ENCODE peak calls at places on chromosomes 1 and 21, in six cellular contexts. R, A, G, S, J and K are unnamed samples.

GRCh38 chr1:6141601-6142000 is 38.5 kb downstream of the CHD5 start:
- DNase-seq in G (no peak), R (peak; percentile 43), J (peak; percentile 39), A (peak; percentile 18), S (no peak), K (no peak)

GRCh38 chr1:8727809-8728213 is 89.6 kb downstream of the RERE start:
- DNase-seq in G (peak; percentile 70), S (no peak), R (peak; percentile 38), J (no peak), A (no peak), K (peak; percentile 13)

GRCh38 chr21:26804895-26805609 is 40.2 kb downstream of the ADAMTS1 start:
- DNase-seq in G (no peak), J (no peak), R (no peak), A (no peak), S (no peak), K (peak; percentile 39)

GRCh38 chr1:6646499-6647148 is 22.0 kb downstream of the THAP3 start:
- DNase-seq in G (peak; percentile 66), J (peak; percentile 65), R (peak; percentile 64), S (peak; percentile 19), A (peak; percentile 68), K (peak; percentile 74)

GRCh38 chr1:171742577-171742922 is 685 bp upstream of the VAMP4 start:
- DNase-seq in S (no peak), J (no peak), R (peak; percentile 65), A (peak; percentile 85), G (peak; percentile 63), K (peak; percentile 81)

GRCh38 chr1:8687053-8687452 is 130.4 kb downstream of the RERE start:
- DNase-seq in A (no peak), J (no peak), S (no peak), R (no peak), G (no peak), K (peak; percentile 50)

GRCh38 chr1:228416217-228416971 is at the start of gene TRIM17:
- DNase-seq in J (no peak), S (no peak), A (no peak), G (peak; percentile 90), R (peak; percentile 91), K (peak; percentile 37)

GRCh38 chr1:245501635-245502034 is 346.9 kb downstream of the KIF26B start:
- DNase-seq in G (no peak), J (no peak), R (no peak), A (no peak), S (no peak), K (no peak)

GRCh38 chr1:25126568-25126967 is 105.7 kb downstream of the SYF2 start:
- DNase-seq in J (no peak), S (no peak), R (no peak), G (no peak), A (no peak), K (peak; percentile 19)

DNA sequence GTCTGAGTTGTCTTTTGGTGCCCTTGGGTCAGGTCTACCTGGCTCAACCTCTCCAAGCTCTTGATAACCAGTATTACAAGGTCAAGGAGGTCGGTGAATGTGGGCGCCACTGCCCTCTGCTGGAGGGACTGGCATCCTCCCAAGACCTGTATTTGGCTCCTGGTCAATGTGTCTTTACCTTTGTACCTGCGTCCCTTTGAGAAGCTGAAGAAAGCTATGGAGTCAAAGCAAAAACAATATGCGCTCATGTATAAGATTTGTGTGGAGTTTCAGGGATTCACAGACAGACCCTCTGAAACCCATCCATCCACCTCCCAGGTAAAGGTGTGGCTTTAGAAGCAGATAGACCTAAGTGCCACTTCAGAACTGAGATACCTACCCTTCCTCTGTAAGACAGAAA is 61.8 kb upstream of the NBL1 start:
- DNase-seq in S (peak; percentile 60), R (peak; percentile 60), G (peak; percentile 29), J (peak; percentile 74), A (peak; percentile 60), K (peak; percentile 30)
- TF ChIP-seq EZH2phosphoT487 in S (no peak), R (no peak), G (no peak), J (no peak), A (no peak), K (no peak)

DNA sequence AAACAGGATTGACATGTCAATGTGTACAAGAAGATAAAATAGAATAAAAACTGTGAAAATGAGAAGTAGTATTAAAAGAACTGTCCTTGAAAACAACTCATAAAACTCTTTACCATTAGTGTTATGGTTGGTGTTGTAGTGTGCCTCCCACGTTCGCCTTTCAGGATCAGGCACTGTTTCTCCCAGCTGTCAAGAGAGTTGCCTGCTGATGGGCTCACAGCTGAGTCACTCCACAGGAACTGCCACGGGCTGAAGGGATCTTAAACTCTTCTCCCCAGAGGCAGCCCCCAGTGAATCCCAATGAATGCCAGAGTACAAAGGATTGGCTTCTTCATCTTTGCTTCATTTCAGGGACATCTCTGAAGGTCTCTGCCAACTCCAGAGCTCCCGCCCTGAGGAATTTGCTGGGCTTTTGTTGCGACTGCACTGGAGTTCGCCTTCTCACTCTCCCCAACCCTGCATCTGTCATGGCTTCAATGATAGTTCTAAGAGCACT is 119.6 kb downstream of the ADGRL2 start:
- DNase-seq in J (no peak), G (no peak), S (no peak), A (no peak), R (peak; percentile 80), K (peak; percentile 62)
- TF ChIP-seq EZH2phosphoT487 in J (no peak), G (no peak), S (no peak), A (no peak), R (no peak), K (no peak)

DNA sequence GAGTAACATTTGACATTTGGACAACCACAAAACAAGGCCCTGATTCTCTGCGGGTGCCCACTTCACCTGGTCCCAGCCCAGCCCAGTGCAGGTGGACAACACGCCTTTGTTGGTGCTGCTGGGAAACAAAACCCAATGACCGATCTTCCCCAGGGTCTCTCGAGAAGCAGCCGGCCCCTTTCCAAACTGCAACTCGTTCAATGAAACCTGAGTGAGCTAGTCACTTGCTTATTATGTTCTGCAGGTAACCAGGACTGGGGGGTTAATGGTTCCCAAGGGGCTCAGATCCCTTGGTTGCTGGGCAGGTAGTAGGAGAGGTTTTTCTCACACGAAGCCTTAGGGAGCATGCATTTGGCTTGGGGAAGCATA is 42.9 kb downstream of the ABCG1 start:
- DNase-seq in J (no peak), G (no peak), S (no peak), R (no peak), A (no peak), K (no peak)
- TF ChIP-seq EZH2phosphoT487 in J (no peak), G (no peak), S (no peak), R (no peak), A (no peak), K (no peak)

DNA sequence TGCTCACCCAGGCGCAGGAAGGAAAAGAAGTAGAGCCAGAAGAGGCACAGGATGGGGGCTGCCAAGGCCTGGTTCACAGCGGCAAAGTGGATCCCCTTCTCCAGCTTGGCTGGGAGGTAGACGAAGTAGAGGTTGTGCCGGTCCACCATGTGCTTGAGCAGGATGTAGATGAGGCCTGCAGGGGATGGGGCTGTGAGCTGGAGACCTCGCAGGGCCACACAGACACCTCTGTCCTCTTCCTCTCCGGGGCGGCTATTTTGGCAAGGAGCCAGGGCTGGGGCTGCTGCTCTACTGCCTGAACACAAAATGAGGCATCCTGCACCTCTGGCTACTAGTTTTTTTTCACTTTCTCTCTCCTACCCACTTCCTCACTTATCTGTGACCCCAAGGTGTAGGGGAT is 32.3 kb downstream of the TMEM63A start:
- DNase-seq in R (no peak), A (no peak), G (peak; percentile 52), S (no peak), J (peak; percentile 36), K (no peak)
- TF ChIP-seq EZH2phosphoT487 in R (no peak), A (no peak), G (no peak), S (no peak), J (no peak), K (no peak)

DNA sequence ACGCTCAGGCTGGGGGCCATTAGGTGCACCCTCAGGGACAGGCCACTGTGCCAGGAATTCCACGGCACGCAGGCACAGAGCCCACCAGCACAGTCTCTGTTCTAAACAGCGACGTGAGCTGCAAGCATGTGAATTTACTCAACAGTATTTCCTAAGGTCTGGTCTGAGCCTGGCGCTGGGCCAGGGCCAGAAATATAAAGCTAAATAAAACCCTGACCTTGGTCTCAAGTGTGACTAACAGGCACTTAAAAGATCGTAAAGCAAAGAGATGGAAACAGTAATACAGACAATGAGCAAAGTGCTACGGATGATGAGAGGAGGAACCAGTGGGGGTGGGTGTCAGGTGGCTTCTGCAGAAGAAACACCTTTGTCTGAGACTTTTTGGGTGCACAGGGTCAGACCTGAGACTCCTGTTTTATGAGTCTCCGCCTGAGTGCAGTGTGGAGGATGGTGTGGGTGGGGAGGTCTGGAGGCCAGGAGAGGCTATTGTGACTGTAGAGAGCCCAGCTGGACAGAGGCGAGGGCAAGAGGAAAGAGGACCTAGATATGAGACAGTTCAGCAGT is 53.4 kb upstream of the EDN2 start:
- DNase-seq in G (no peak), R (no peak), S (no peak), A (peak; percentile 57), J (no peak), K (peak; percentile 51)
- TF ChIP-seq EZH2phosphoT487 in G (no peak), R (no peak), S (no peak), A (no peak), J (no peak), K (no peak)

DNA sequence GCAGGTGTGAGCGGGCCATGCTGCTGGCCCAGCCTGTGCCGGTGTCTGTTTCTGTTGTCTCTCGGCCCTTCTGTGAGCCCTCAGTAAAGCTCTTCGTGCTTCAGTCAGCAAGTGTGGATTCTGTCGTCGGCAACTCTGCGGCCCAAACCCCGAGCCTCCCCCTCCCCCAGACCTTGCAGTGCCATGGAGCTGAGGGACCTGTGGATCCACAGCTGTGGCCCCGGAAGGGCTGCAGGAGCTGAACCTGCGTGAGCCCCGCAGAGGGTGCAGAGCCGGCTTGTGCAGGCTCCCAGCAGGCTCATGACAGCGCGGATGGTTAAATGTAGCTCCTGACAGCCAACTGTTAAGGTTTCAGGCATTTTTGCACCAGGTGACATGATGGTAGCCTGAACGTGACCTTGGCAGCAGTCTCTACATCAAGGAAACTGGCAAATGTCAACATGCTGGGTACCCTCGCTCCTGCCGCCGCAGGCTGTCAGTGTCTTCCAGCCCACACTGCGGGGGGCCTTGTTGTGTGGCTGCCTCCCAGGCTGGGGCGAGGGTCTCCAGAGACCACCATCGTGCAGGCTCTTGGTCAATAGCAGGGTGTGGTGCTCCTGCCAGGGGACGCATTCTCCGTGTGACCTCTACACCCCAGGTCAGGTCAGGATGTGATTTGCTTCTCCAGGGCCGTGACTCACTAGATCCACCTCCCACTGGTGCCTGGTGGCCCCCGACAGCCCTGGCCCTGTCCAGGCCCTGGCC is 7.0 kb downstream of the LRRC3 start:
- DNase-seq in G (no peak), S (no peak), A (no peak), R (no peak), J (no peak), K (no peak)
- TF ChIP-seq EZH2phosphoT487 in G (no peak), S (no peak), A (no peak), R (no peak), J (no peak), K (no peak)

GRCh38 chr1:230976825-230977747 is 1.6 kb downstream of the TTC13 start:
- DNase-seq in J (peak; percentile 66), S (no peak), G (no peak), R (no peak), A (no peak), K (no peak)
- TF ChIP-seq EZH2phosphoT487 in J (no peak), S (no peak), G (no peak), R (no peak), A (no peak), K (no peak)